ENCODE peak calls at places on chromosome 14, in seven cellular contexts. F is D341Med; L is CD8-positive, alpha-beta memory T cell; N is H4; Y is NCI-H1436; M is NCI-H69; J is SW480. D is an unnamed sample.

GRCh38 chr14:68650403-68650994 is 142.4 kb downstream of the ZFP36L1 start:
- DNase-seq in F (no peak), L (no peak), N (no peak), Y (no peak), M (no peak), J (no peak), D (peak)

GRCh38 chr14:23054000-23054811 is 3.1 kb downstream of the CDH24 start:
- DNase-seq in F (peak), L (no peak), N (no peak), Y (no peak), M (no peak), J (no peak), D (peak)

GRCh38 chr14:49863483-49864262 is 11.1 kb upstream of the NEMF start:
- DNase-seq in F (no peak), L (peak), N (no peak), Y (no peak), M (peak), J (peak), D (peak)

GRCh38 chr14:87691482-87691881 is 301.5 kb downstream of the GALC start:
- DNase-seq in F (no peak), L (no peak), N (no peak), Y (no peak), M (no peak), J (no peak), D (no peak)

GRCh38 chr14:88901991-88902390 is 77.5 kb downstream of the TTC8 start:
- DNase-seq in F (no peak), L (no peak), N (no peak), Y (no peak), M (no peak), J (no peak), D (no peak)

GRCh38 chr14:63147018-63147417 is 57.2 kb upstream of the RHOJ start:
- DNase-seq in F (no peak), L (no peak), N (no peak), Y (no peak), M (no peak), J (no peak), D (no peak)

GRCh38 chr14:93775744-93776143 is 12.5 kb downstream of the PRIMA1 start:
- DNase-seq in F (no peak), L (no peak), N (no peak), Y (no peak), M (no peak), J (no peak), D (peak)

GRCh38 chr14:99415496-99416281 is 65.0 kb downstream of the SETD3 start:
- DNase-seq in F (peak), L (peak), N (peak), Y (peak), M (peak), J (peak), D (peak)

GRCh38 chr14:30518867-30519266 is 40.1 kb upstream of the G2E3 start:
- DNase-seq in F (no peak), L (no peak), N (no peak), Y (no peak), M (peak), J (no peak), D (no peak)

GRCh38 chr14:105474478-105475268 is at the start of gene CRIP2:
- DNase-seq in F (peak), L (peak), N (no peak), Y (peak), M (peak), J (no peak), D (peak)

GRCh38 chr14:64510825-64511679 is 6.5 kb downstream of the ZBTB1 start:
- DNase-seq in F (peak), L (peak), N (peak), Y (peak), M (peak), J (peak), D (peak)

GRCh38 chr14:100819829-100820475 is 6.0 kb upstream of the MEG3 start:
- DNase-seq in F (no peak), L (no peak), N (no peak), Y (no peak), M (no peak), J (no peak), D (no peak)

GRCh38 chr14:54220122-54220691 is 176.6 kb upstream of the CDKN3 start:
- DNase-seq in F (no peak), L (no peak), N (no peak), Y (no peak), M (peak), J (no peak), D (no peak)

GRCh38 chr14:64074961-64075619 is 219.1 kb downstream of the ESR2 start:
- DNase-seq in F (no peak), L (no peak), N (peak), Y (no peak), M (no peak), J (no peak), D (no peak)

GRCh38 chr14:82488473-82488872 is 954.8 kb upstream of the SEL1L start:
- DNase-seq in F (no peak), L (no peak), N (no peak), Y (no peak), M (no peak), J (no peak), D (no peak)

GRCh38 chr14:72646861-72647528 is 246.9 kb downstream of the DPF3 start:
- DNase-seq in F (no peak), L (no peak), N (no peak), Y (no peak), M (no peak), J (no peak), D (no peak)

GRCh38 chr14:50026396-50026795 is 90.0 kb downstream of the VCPKMT start:
- DNase-seq in F (no peak), L (no peak), N (no peak), Y (no peak), M (no peak), J (no peak), D (no peak)

GRCh38 chr14:91888641-91889476 is 21.5 kb upstream of the TC2N start:
- DNase-seq in F (no peak), L (no peak), N (no peak), Y (no peak), M (no peak), J (no peak), D (no peak)

GRCh38 chr14:104546021-104546491 is 33.5 kb upstream of the C14orf180 start:
- DNase-seq in F (peak), L (no peak), N (no peak), Y (no peak), M (peak), J (peak), D (no peak)

GRCh38 chr14:49692191-49692757 is 646 bp upstream of the KLHDC1 start:
- DNase-seq in F (no peak), L (no peak), N (no peak), Y (no peak), M (no peak), J (no peak), D (no peak)

GRCh38 chr14:23403139-23403438 is 5.0 kb downstream of the MYH6 start:
- DNase-seq in F (no peak), L (no peak), N (no peak), Y (no peak), M (no peak), J (no peak), D (no peak)

GRCh38 chr14:43540948-43541347 is 966.1 kb downstream of the FSCB start:
- DNase-seq in F (no peak), L (no peak), N (peak), Y (no peak), M (peak), J (peak), D (no peak)

GRCh38 chr14:39229222-39229543 is 4.5 kb upstream of the MIA2 start:
- DNase-seq in F (no peak), L (peak), N (peak), Y (no peak), M (no peak), J (no peak), D (no peak)

GRCh38 chr14:101737414-101738367 is 23.8 kb upstream of the PPP2R5C start:
- DNase-seq in F (no peak), L (no peak), N (no peak), Y (no peak), M (peak), J (no peak), D (no peak)

GRCh38 chr14:99518441-99519346 is 37.5 kb downstream of the CCNK start:
- DNase-seq in F (peak), L (peak), N (peak), Y (peak), M (peak), J (peak), D (peak)

GRCh38 chr14:94307410-94307992 is 14.4 kb upstream of the SERPINA10 start:
- DNase-seq in F (no peak), L (no peak), N (no peak), Y (no peak), M (no peak), J (peak), D (peak)

D was measured in K562.